ENCODE peak calls at places on chromosomes 3 and 15, in nine cellular contexts. E is astrocyte of the cerebellum, K is AG09309, L is BJ, J is psoas muscle, I is MM.1S, X is neural progenitor cell, G is cardiac fibroblast, T is astrocyte of the spinal cord. R is an unnamed sample.

GRCh38 chr3:72077473-72078259 is 292.7 kb upstream of the PROK2 start:
- DNase-seq in T (no peak), X (no peak), I (peak; percentile 83), J (no peak), E (no peak), G (no peak), L (no peak), K (no peak), R (no peak)

GRCh38 chr15:98003976-98004375 is 43.5 kb downstream of the ARRDC4 start:
- DNase-seq in G (no peak), E (no peak), K (no peak), X (no peak), L (no peak), I (no peak), T (no peak), J (no peak), R (no peak)

GRCh38 chr15:28876131-28876844 is 9.5 kb upstream of the APBA2 start:
- DNase-seq in X (peak; percentile 96), T (no peak), L (no peak), I (no peak), K (no peak), E (no peak), J (no peak), G (no peak), R (no peak)

GRCh38 chr3:134552776-134553175 is 66.9 kb downstream of the CEP63 start:
- DNase-seq in I (no peak), T (no peak), J (no peak), E (no peak), X (no peak), L (no peak), G (no peak), K (no peak), R (no peak)

GRCh38 chr3:128720891-128721290 is 5.1 kb upstream of the RAB7A start:
- DNase-seq in I (no peak), L (no peak), E (no peak), X (no peak), G (no peak), K (no peak), T (no peak), J (no peak), R (no peak)

GRCh38 chr15:70530906-70531305 is 232.5 kb downstream of the UACA start:
- DNase-seq in G (no peak), K (no peak), I (no peak), T (no peak), X (no peak), E (no peak), L (no peak), J (no peak), R (no peak)

GRCh38 chr15:101474233-101474632 is 15.3 kb downstream of the PCSK6 start:
- DNase-seq in K (no peak), I (no peak), J (no peak), L (no peak), X (no peak), G (no peak), E (no peak), T (no peak), R (no peak)

GRCh38 chr3:15860014-15860934 is 62.5 kb upstream of the ANKRD28 start:
- DNase-seq in I (peak; percentile 14), L (no peak), X (peak; percentile 74), J (peak; percentile 49), G (peak; percentile 25), E (peak; percentile 13), T (peak; percentile 53), K (no peak), R (peak; percentile 44)

GRCh38 chr3:86175051-86175536 is 815.9 kb downstream of the VGLL3 start:
- DNase-seq in G (no peak), I (no peak), L (no peak), X (peak; percentile 5), K (no peak), E (peak; percentile 13), T (peak; percentile 22), J (no peak), R (no peak)

GRCh38 chr3:69020857-69021256 is 7.4 kb upstream of the EOGT start:
- DNase-seq in X (no peak), K (no peak), E (no peak), T (no peak), L (no peak), J (no peak), I (peak; percentile 47), G (no peak), R (no peak)

GRCh38 chr3:69016102-69016501 is 2.6 kb upstream of the EOGT start:
- DNase-seq in T (no peak), G (no peak), L (no peak), J (no peak), I (no peak), K (no peak), E (no peak), X (no peak), R (no peak)

GRCh38 chr3:69016901-69017300 is 3.4 kb upstream of the EOGT start:
- DNase-seq in G (no peak), L (no peak), I (no peak), T (no peak), X (no peak), E (no peak), J (no peak), K (no peak), R (no peak)

GRCh38 chr3:69020424-69020823 is 6.9 kb upstream of the EOGT start:
- DNase-seq in I (peak; percentile 32), L (no peak), X (no peak), J (no peak), T (no peak), G (peak; percentile 11), K (no peak), E (no peak), R (no peak)
- TF ChIP-seq CTCF in I (peak; percentile 42), L (peak; percentile 34), X (peak; percentile 47), J (no peak), T (no peak), G (peak; percentile 17), K (peak; percentile 9), E (no peak), R (no peak)

GRCh38 chr3:187063286-187064081 is 75.8 kb downstream of the RPL39L start:
- DNase-seq in I (peak; percentile 78), X (no peak), L (no peak), K (no peak), T (peak; percentile 12), J (no peak), G (peak; percentile 20), E (no peak), R (no peak)
- TF ChIP-seq CTCF in I (no peak), X (no peak), L (no peak), K (no peak), T (no peak), J (no peak), G (no peak), E (no peak), R (no peak)

GRCh38 chr15:65371976-65372786 is 5.6 kb downstream of the IGDCC3 start:
- DNase-seq in I (no peak), K (no peak), G (no peak), L (no peak), X (no peak), J (no peak), T (no peak), E (no peak), R (no peak)

GRCh38 chr15:65374334-65374733 is 3.5 kb downstream of the IGDCC3 start:
- DNase-seq in K (no peak), L (no peak), I (no peak), E (no peak), J (no peak), X (no peak), T (no peak), G (no peak), R (no peak)

GRCh38 chr15:65373163-65373651 is 4.6 kb downstream of the IGDCC3 start:
- DNase-seq in J (no peak), T (no peak), I (no peak), E (no peak), L (no peak), K (no peak), G (no peak), X (peak; percentile 56), R (no peak)

GRCh38 chr15:65370885-65371284 is 6.9 kb downstream of the IGDCC3 start:
- DNase-seq in K (no peak), I (no peak), G (no peak), L (no peak), E (no peak), X (no peak), T (no peak), J (no peak), R (no peak)

GRCh38 chr15:65372787-65373067 is 5.1 kb downstream of the IGDCC3 start:
- DNase-seq in T (no peak), I (no peak), L (no peak), J (no peak), X (peak; percentile 42), E (no peak), G (no peak), K (no peak), R (no peak)
- TF ChIP-seq CTCF in T (no peak), I (no peak), L (no peak), J (no peak), X (no peak), E (no peak), G (no peak), K (no peak), R (no peak)

GRCh38 chr3:38297537-38297936 is 15.4 kb downstream of the SLC22A14 start:
- DNase-seq in L (no peak), K (no peak), G (no peak), T (no peak), X (no peak), E (no peak), J (no peak), I (no peak), R (no peak)

GRCh38 chr3:38297947-38298711 is 16.0 kb downstream of the SLC22A14 start:
- DNase-seq in J (no peak), I (peak; percentile 23), K (no peak), X (no peak), E (peak; percentile 6), L (no peak), G (no peak), T (peak; percentile 21), R (no peak)
- TF ChIP-seq CTCF in J (peak; percentile 19), I (peak; percentile 48), K (peak; percentile 45), X (peak; percentile 56), E (peak; percentile 42), L (peak; percentile 52), G (peak; percentile 46), T (peak; percentile 51), R (peak; percentile 16)

GRCh38 chr3:14577897-14578296 is 37.8 kb upstream of the GRIP2 start:
- DNase-seq in K (no peak), G (no peak), T (no peak), L (no peak), J (no peak), E (no peak), I (no peak), X (no peak), R (no peak)
- TF ChIP-seq CTCF in K (peak; percentile 9), G (no peak), T (no peak), L (no peak), J (no peak), E (no peak), I (no peak), X (no peak), R (no peak)

DNA sequence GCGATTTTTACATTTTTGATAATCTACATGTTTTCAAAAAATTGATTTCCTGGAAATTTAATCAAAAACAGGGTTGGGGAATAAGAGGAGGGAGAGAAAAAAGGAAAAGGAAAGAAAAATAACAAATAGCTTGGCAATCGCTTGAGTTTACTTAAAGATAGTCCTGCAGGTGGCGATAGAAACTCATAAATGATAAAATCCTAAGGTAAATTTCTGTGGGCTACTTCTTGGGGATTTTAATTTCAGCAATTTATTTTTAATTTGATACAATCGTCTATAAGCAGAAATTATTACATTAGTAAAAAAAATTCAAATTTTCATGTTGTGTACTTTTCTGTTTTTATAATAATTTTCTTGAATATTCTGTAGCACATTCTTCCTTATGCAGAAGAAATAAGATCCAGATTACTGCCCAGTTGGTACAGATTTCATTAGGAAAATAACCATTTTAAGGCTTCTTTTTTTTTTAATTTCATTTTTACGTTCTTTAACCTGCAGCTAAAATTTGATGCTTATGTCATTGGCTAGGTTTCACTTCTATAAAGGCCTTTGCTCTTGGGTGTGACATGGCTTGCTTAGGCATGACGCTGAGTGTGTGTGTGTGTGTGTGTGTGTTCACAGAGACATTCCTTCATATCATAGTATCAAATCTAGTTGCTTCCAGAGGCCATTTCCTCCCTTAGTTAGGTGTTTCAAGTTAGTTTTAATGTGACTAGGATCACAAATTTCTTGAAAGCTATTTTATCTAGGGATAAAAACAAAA is 181.8 kb downstream of the MCTP2 start:
- DNase-seq in T (peak; percentile 33), E (peak; percentile 9), L (no peak), G (peak; percentile 28), X (peak; percentile 62), K (no peak), J (no peak), I (no peak), R (no peak)
- TF ChIP-seq CTCF in T (peak; percentile 35), E (no peak), L (no peak), G (no peak), X (peak; percentile 80), K (peak; percentile 30), J (peak; percentile 42), I (peak; percentile 53), R (no peak)

R was measured in GM13976.